ENCODE peak calls at places on chromosome 5, in six cellular contexts. K is aorta, V is stomach, Q is endothelial cell of umbilical vein, J is spleen, O is suprapubic skin. L is an unnamed sample. For H3K4me1, the result is how much of the 10 kb centered on the place peaks cover.

GRCh38 chr5:27727254-27727653 is 688.9 kb upstream of the CDH9 start:
- DNase-seq in O (no peak), J (no peak), K (no peak), V (no peak), Q (no peak), L (no peak)

GRCh38 chr5:147223951-147224791 is 10.7 kb upstream of the STK32A start:
- DNase-seq in J (no peak), K (no peak), Q (peak), O (no peak), V (peak), L (peak)

GRCh38 chr5:87268126-87268969 is 665 bp downstream of the RASA1 start:
- DNase-seq in K (peak), O (peak), Q (peak), J (peak), V (peak), L (peak)

GRCh38 chr5:150067405-150067960 is 18.9 kb downstream of the CSF1R start:
- DNase-seq in V (no peak), O (no peak), J (no peak), Q (no peak), K (no peak), L (no peak)

GRCh38 chr5:7873216-7873615 is 4.3 kb downstream of the MTRR start:
- DNase-seq in J (no peak), O (no peak), Q (no peak), V (no peak), K (no peak), L (no peak)

GRCh38 chr5:142012186-142012785 is 541 bp downstream of the GNPDA1 start:
- DNase-seq in Q (peak), J (peak), O (no peak), K (peak), V (peak), L (peak)

GRCh38 chr5:172283020-172283861 is at the start of gene UBTD2:
- DNase-seq in O (peak), V (peak), J (peak), K (peak), Q (peak), L (peak)

GRCh38 chr5:142151436-142152382 is 43.1 kb downstream of the NDFIP1 start:
- DNase-seq in Q (peak), J (no peak), V (peak), K (peak), O (no peak), L (peak)

GRCh38 chr5:136021016-136021405 is 7.8 kb upstream of the TGFBI start:
- DNase-seq in K (no peak), V (no peak), Q (no peak), O (no peak), J (no peak), L (no peak)

GRCh38 chr5:172777381-172778222 is 6.6 kb upstream of the DUSP1 start:
- DNase-seq in J (peak), Q (peak), V (peak), O (peak), K (peak), L (peak)

GRCh38 chr5:66255702-66256101 is 111.6 kb downstream of the SREK1 start:
- DNase-seq in J (no peak), V (no peak), Q (no peak), O (no peak), K (no peak), L (no peak)

GRCh38 chr5:169474226-169474625 is 109.3 kb upstream of the SPDL1 start:
- DNase-seq in K (no peak), J (no peak), Q (no peak), V (no peak), O (no peak), L (no peak)

GRCh38 chr5:10364186-10364689 is 10.7 kb downstream of the MARCHF6 start:
- DNase-seq in K (no peak), O (no peak), Q (no peak), V (no peak), J (no peak), L (no peak)

GRCh38 chr5:29697786-29698414 is 1495.6 kb upstream of the CDH6 start:
- DNase-seq in J (no peak), V (no peak), O (no peak), Q (no peak), K (no peak), L (no peak)

GRCh38 chr5:58849995-58850667 is 267.3 kb downstream of the RAB3C start:
- DNase-seq in J (no peak), K (no peak), Q (peak), V (peak), O (no peak), L (no peak)

GRCh38 chr5:62931551-62931950 is 352.9 kb downstream of the LRRC70 start:
- DNase-seq in V (no peak), K (no peak), J (no peak), O (no peak), Q (no peak), L (no peak)

GRCh38 chr5:6805835-6806234 is 92.6 kb downstream of the TENT4A start:
- DNase-seq in O (no peak), Q (no peak), K (no peak), V (no peak), J (no peak), L (no peak)
- H3K27ac ChIP-seq in O (no peak), Q (no peak), K (no peak), V (no peak), J (no peak), L (no peak)

GRCh38 chr5:51632027-51632426 is 248.8 kb downstream of the ISL1 start:
- DNase-seq in O (no peak), K (no peak), Q (no peak), J (no peak), V (no peak), L (no peak)
- H3K4me3 ChIP-seq in O (no peak), K (no peak), Q (no peak), J (no peak), V (no peak), L (no peak)

GRCh38 chr5:148397968-148398595 is 14.3 kb downstream of the FBXO38 start:
- DNase-seq in V (no peak), K (no peak), J (no peak), O (no peak), Q (no peak), L (no peak)

GRCh38 chr5:148394587-148395019 is 10.8 kb downstream of the FBXO38 start:
- DNase-seq in V (no peak), J (no peak), K (no peak), O (no peak), Q (no peak), L (no peak)

GRCh38 chr5:148401604-148402003 is 17.8 kb downstream of the FBXO38 start:
- DNase-seq in J (no peak), K (no peak), O (no peak), Q (peak), V (no peak), L (no peak)

GRCh38 chr5:148395031-148395430 is 11.3 kb downstream of the FBXO38 start:
- DNase-seq in K (no peak), Q (no peak), O (no peak), V (no peak), J (no peak), L (no peak)

DNA sequence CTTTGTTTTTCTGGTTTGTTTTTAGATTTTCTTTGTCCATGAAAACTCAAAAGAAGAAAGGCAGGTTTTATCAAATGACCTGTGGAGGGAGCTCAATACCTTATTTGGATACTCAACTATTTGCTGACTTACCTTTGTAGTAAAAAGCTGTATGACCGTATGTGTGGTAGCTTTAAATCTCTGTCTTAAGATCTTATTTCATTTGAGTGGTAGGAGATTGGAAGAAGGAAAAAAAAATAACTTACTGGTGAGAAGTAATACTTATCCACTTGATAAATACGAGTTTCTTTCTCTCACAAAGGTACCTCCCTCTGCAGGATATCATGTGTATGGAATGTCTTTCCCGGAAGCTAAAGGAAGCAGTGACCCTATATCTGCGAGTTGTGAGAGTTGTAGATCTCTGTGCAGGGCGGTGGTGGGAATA is 15.0 kb downstream of the FBXO38 start:
- DNase-seq in O (no peak), V (no peak), Q (peak), K (no peak), J (no peak), L (no peak)
- H3K4me1 ChIP-seq in O (under half), V (under half), Q (under half), K (under half), J (half or more), L (under half)

GRCh38 chr5:177359451-177359851 is 1.7 kb downstream of the RGS14 start:
- DNase-seq in Q (no peak), V (no peak), J (no peak), O (no peak), K (no peak), L (no peak)
- H3K27ac ChIP-seq in Q (no peak), V (no peak), J (peak), O (no peak), K (no peak), L (no peak)

GRCh38 chr5:143972068-143972467 is 160.1 kb downstream of the HMHB1 start:
- DNase-seq in V (no peak), J (no peak), O (no peak), Q (no peak), K (no peak), L (no peak)

GRCh38 chr5:143977891-143978448 is 166.0 kb downstream of the HMHB1 start:
- DNase-seq in K (no peak), O (no peak), J (no peak), Q (peak), V (no peak), L (no peak)

GRCh38 chr5:143980506-143980905 is 168.5 kb downstream of the HMHB1 start:
- DNase-seq in Q (no peak), V (no peak), K (no peak), J (no peak), O (no peak), L (no peak)

GRCh38 chr5:143979044-143979690 is 167.2 kb downstream of the HMHB1 start:
- DNase-seq in J (no peak), Q (no peak), O (no peak), V (no peak), K (no peak), L (no peak)

DNA sequence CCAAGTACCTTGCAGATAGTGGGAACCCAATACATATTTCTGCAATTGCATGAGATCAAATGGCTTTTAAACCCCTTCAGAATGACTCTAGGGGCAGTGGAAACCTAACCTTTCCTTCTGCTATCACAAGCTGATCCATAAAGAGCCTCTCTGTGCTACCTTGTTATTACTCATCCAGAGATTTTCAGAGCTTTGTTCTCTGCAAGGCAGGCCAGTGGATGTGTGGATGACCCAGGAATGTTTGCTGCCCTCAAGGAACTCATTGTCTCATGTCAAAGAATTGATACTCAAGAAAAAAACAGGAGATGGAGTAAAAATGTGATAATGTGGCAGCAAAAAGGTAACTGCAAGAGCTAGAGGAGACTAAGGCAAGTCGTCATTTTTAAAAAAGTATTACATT is 164.1 kb downstream of the HMHB1 start:
- DNase-seq in O (no peak), Q (no peak), K (no peak), V (no peak), J (no peak), L (no peak)
- H3K4me3 ChIP-seq in O (no peak), Q (no peak), K (no peak), V (no peak), J (no peak), L (no peak)